ENCODE peak calls at places on chromosomes 12 and 14, in four cellular contexts. C, Q, D and K are unnamed samples.

GRCh38 chr12:66594688-66595087 is 84.2 kb downstream of the GRIP1 start:
- DNase-seq in C (no peak), D (no peak), Q (no peak), K (peak; percentile 16)

GRCh38 chr14:100547633-100548294 is 39.5 kb downstream of the BEGAIN start:
- DNase-seq in D (no peak), Q (peak; percentile 75), C (no peak), K (no peak)

GRCh38 chr12:29148065-29148957 is 767 bp upstream of the FAR2 start:
- DNase-seq in Q (no peak), D (no peak), C (peak; percentile 18), K (no peak)

GRCh38 chr12:5176058-5176457 is 132.4 kb downstream of the KCNA5 start:
- DNase-seq in C (no peak), Q (no peak), D (no peak), K (no peak)

GRCh38 chr12:92854344-92854743 is 74.8 kb downstream of the EEA1 start:
- DNase-seq in C (no peak), D (no peak), Q (no peak), K (no peak)

GRCh38 chr12:119869720-119870119 is 7.4 kb downstream of the CIT start:
- DNase-seq in C (peak; percentile 64), Q (no peak), D (no peak), K (peak; percentile 85)

GRCh38 chr14:63343878-63344277 is 25.1 kb upstream of the GPHB5 start:
- DNase-seq in C (no peak), D (no peak), Q (no peak), K (no peak)

GRCh38 chr12:72467985-72468384 is 195.8 kb downstream of the TRHDE start:
- DNase-seq in D (no peak), C (no peak), Q (no peak), K (no peak)

GRCh38 chr14:75279153-75279738 is 618 bp downstream of the FOS start:
- DNase-seq in Q (peak; percentile 79), C (peak; percentile 61), D (peak; percentile 76), K (peak; percentile 76)

GRCh38 chr14:106346534-106347290 is 820.3 kb downstream of the TMEM121 start:
- DNase-seq in D (no peak), Q (no peak), C (no peak), K (no peak)

GRCh38 chr14:106343636-106344035 is 817.3 kb downstream of the TMEM121 start:
- DNase-seq in D (no peak), Q (no peak), C (no peak), K (no peak)

GRCh38 chr14:106346084-106346483 is 819.7 kb downstream of the TMEM121 start:
- DNase-seq in C (no peak), D (no peak), Q (no peak), K (no peak)

GRCh38 chr14:106347890-106348755 is 821.7 kb downstream of the TMEM121 start:
- DNase-seq in C (no peak), Q (no peak), D (no peak), K (no peak)

GRCh38 chr14:106347291-106347778 is 821.0 kb downstream of the TMEM121 start:
- DNase-seq in D (no peak), Q (no peak), C (no peak), K (no peak)
- H3K9me3 ChIP-seq in D (no peaks in the 10 kb centered on the region), Q (no peaks in the 10 kb centered on the region), C (no peaks in the 10 kb centered on the region), K (peaks cover 4% of the 10 kb centered on the region)

DNA sequence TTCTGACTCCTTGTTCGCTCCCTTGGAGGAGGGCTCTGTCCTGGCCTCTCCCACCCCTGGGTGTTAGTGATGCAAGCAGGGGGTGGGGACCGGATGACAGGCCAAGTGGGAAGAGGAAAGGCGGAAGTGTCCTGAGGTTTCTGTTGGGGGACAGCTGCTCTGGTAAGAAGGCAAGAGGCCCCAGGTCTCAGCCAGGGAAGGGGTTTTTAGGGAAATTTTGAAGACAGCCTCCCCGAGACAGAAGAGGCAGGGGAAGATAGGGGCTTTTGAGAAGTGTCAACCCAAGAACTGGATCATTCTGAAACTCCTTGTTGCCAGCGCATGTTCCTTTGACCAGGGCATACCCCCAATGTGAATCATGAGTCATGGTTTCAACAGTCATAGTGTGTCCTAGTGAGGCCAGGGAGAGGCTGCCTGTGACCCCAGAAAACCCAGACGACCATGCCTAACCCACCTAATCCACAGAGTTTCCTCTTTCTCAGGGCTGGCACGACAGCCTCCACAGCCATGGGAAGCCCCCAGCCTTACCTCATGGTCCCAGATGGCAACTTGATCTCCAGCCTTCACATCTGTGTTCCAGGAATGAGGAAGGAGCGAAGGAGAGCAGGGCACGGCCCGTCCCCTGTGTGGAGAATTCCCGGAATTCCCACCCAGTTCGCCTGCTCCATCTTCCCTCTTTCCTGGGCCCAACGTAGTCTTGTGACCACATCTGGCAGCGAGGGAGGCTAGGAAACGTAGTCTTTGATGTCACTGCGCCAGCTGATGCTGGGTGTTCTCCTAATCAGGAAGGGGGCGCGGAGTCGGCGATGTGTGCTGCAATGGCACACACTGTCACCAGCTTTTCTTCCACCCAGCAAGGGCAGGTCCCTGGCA is 4.9 kb upstream of the GPR132 start:
- DNase-seq in C (peak; percentile 26), Q (peak; percentile 24), D (no peak), K (no peak)
- H3K9me3 ChIP-seq in C (no peaks in the 10 kb centered on the region), Q (no peaks in the 10 kb centered on the region), D (no peaks in the 10 kb centered on the region), K (no peaks in the 10 kb centered on the region)

DNA sequence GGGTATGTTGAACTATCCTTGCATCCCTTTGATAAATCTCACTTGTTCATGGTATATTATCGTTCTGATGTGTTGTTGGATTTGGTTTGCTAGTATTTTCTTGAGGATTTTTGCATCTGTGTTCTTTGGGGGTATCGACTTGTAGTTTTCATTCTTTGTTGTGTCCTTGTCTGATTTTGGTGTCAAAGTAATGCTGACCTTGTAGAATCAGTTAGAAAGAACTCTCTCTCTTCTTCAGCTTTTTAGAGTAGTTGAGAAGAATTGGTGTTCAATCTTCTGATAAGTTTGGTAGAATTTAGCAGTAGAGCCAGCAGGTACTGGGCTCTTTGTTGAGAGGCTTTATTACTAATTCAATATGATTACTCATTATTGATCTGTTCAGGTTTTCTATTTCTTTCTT is 707.2 kb upstream of the LRFN5 start:
- DNase-seq in C (no peak), Q (no peak), D (no peak), K (no peak)
- H3K9me3 ChIP-seq in C (peaks cover 11% of the 10 kb centered on the region), Q (no peaks in the 10 kb centered on the region), D (no peaks in the 10 kb centered on the region), K (no peaks in the 10 kb centered on the region)

DNA sequence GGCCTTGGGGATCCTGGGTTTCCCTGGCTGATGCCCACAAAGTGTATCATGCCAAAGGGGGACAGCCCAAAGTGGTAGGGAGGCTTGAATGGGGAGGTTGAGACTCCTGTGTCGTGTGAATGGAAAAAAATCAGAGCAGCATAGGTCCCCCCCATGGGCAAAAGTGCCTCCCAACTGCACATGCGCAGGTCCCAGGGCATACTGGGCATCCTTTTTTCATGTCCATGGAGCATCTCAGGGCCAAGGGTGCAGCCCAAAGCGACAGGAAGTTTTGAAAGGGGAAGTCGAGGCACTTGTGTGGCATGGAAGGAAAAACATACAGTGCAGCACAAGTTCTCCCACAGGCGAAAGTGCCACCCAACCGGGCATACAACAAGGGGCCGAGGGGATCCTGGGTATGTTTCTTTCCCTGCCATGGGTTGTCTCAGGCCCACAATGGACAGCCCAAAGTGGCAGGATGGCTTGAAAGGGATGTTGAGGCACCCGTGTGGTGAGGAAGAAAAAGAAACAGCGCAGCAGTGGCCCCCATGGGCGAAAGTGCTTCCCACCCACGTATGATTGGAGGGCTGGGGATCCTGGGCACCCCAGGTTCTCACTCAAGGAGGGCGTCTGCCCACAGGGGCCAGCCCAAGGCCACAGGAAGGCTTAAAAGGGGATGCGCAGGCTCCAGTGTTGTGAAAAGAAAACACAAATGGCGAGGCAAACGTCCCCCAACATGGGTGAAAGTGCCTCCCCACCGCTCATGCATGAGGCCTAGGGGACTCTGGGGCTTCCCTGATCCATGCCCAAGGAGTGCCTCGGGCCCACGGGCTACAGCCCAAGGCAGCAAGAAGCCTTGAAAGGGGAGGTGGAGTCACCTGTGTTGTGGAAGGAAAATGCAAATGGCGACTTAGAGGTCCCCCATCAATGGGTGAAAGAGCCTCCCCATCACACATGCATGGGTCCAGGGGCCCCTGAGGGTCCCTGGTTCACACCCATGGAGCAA is 573.7 kb downstream of the ALG10 start:
- DNase-seq in C (no peak), D (peak; percentile 29), Q (no peak), K (no peak)
- H3K9me3 ChIP-seq in C (peaks cover 61% of the 10 kb centered on the region), D (no peaks in the 10 kb centered on the region), Q (no peaks in the 10 kb centered on the region), K (peaks cover 19% of the 10 kb centered on the region)

DNA sequence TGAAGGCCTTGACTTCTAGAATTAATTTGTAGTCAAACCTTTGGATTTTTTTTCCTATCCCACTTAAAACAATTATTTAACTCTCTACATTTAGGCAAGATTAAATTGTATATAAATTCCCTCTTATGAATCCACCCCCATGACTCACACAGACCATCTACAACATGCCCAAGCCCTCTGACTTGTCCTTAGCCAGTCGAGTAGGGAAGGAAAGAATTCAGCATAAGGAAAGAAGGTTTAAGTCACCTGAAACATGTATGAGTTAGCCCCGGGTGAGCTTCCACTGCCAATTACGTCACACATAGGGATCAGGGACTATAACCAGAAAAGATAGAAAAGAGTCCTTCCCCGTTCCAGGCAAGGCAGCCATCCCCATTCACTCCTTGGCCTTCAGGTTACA is 14.9 kb upstream of the RESF1 start:
- DNase-seq in C (no peak), Q (no peak), D (no peak), K (no peak)
- H3K9me3 ChIP-seq in C (peaks cover 6% of the 10 kb centered on the region), Q (peaks cover 17% of the 10 kb centered on the region), D (no peaks in the 10 kb centered on the region), K (no peaks in the 10 kb centered on the region)

GRCh38 chr12:31951939-31952338 is 7.3 kb upstream of the RESF1 start:
- DNase-seq in D (no peak), C (no peak), Q (no peak), K (no peak)
- H3K9me3 ChIP-seq in D (no peaks in the 10 kb centered on the region), C (peaks cover 6% of the 10 kb centered on the region), Q (no peaks in the 10 kb centered on the region), K (no peaks in the 10 kb centered on the region)

GRCh38 chr14:105842105-105842504 is 315.7 kb downstream of the TMEM121 start:
- DNase-seq in Q (no peak), C (no peak), D (no peak), K (no peak)
- H3K9me3 ChIP-seq in Q (no peaks in the 10 kb centered on the region), C (no peaks in the 10 kb centered on the region), D (no peaks in the 10 kb centered on the region), K (peaks cover 23% of the 10 kb centered on the region)

DNA sequence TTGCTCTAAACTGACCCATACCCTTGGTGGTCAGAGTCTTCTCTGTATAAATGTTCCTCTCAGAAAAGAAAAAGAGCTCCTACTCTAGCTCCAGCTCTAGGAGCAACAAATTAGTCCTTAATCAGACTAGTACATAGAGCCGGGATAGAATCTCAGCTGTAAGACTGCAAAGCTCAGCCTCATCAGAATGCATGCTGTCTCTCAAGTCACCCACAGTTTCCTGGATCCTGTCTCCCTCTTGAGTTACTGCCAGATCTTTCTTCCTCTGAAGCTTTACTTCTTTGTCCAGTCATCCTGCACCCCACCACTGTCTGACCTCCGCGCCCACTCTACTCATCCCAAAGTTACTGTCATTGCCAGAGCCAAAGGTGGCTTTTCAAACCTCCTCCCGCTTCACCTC is 139.3 kb upstream of the PRMT8 start:
- DNase-seq in Q (no peak), D (no peak), C (no peak), K (no peak)
- H3K9me3 ChIP-seq in Q (no peaks in the 10 kb centered on the region), D (no peaks in the 10 kb centered on the region), C (peaks cover 7% of the 10 kb centered on the region), K (no peaks in the 10 kb centered on the region)

GRCh38 chr12:133217219-133217618 is 18.5 kb downstream of the ANHX start:
- DNase-seq in C (no peak), D (no peak), Q (no peak), K (no peak)
- H3K9me3 ChIP-seq in C (peaks cover 86% of the 10 kb centered on the region), D (no peaks in the 10 kb centered on the region), Q (peaks cover 12% of the 10 kb centered on the region), K (peaks cover 35% of the 10 kb centered on the region)